ENCODE peak calls at places on chromosomes 16 and 17, in six cellular contexts. S is uterus, B is heart left ventricle, A is transverse colon, V is H1, U is stomach. J is an unnamed sample.

GRCh38 chr17:41987642-41988041 is 21.0 kb downstream of the CNP start:
- DNase-seq in S (no peak), B (no peak), A (no peak), V (no peak), U (no peak), J (no peak)

GRCh38 chr16:55031481-55031880 is 100.8 kb downstream of the IRX5 start:
- DNase-seq in S (no peak), B (no peak), A (no peak), V (no peak), U (no peak), J (no peak)

GRCh38 chr16:9499921-9500593 is 408.6 kb downstream of the HAPSTR1 start:
- DNase-seq in S (no peak), B (no peak), A (no peak), V (no peak), U (no peak), J (no peak)

GRCh38 chr16:57622361-57623250 is 5.8 kb upstream of the ADGRG1 start:
- DNase-seq in S (peak), B (no peak), A (no peak), V (no peak), U (no peak), J (no peak)

GRCh38 chr16:12178251-12178990 is 201.9 kb downstream of the SNX29 start:
- DNase-seq in S (peak), B (peak), A (peak), V (no peak), U (no peak), J (no peak)

GRCh38 chr17:82781894-82782274 is 30.0 kb downstream of the TBCD start:
- DNase-seq in S (peak), B (peak), A (peak), V (peak), U (peak), J (peak)

GRCh38 chr17:63488851-63489250 is 12.0 kb downstream of the ACE start:
- DNase-seq in S (no peak), B (no peak), A (no peak), V (no peak), U (no peak), J (no peak)

GRCh38 chr16:57128787-57129389 is 36.5 kb downstream of the CPNE2 start:
- DNase-seq in S (no peak), B (no peak), A (no peak), V (no peak), U (no peak), J (no peak)

GRCh38 chr17:1976000-1976682 is 49.0 kb downstream of the RTN4RL1 start:
- DNase-seq in S (no peak), B (no peak), A (no peak), V (no peak), U (no peak), J (no peak)

GRCh38 chr16:15690296-15690695 is 40.3 kb downstream of the NDE1 start:
- DNase-seq in S (no peak), B (no peak), A (no peak), V (no peak), U (no peak), J (no peak)

GRCh38 chr17:14843086-14843795 is 421.9 kb downstream of the PMP22 start:
- DNase-seq in S (no peak), B (no peak), A (no peak), V (no peak), U (no peak), J (no peak)

GRCh38 chr17:15232517-15232915 is 32.6 kb downstream of the PMP22 start:
- DNase-seq in S (no peak), B (peak), A (no peak), V (no peak), U (no peak), J (no peak)

GRCh38 chr17:77125432-77125901 is 15.3 kb upstream of the SEC14L1 start:
- DNase-seq in S (no peak), B (no peak), A (no peak), V (no peak), U (no peak), J (no peak)

GRCh38 chr17:77127735-77128361 is 12.9 kb upstream of the SEC14L1 start:
- DNase-seq in S (no peak), B (peak), A (peak), V (no peak), U (peak), J (peak)

GRCh38 chr17:77120866-77121265 is 19.9 kb upstream of the SEC14L1 start:
- DNase-seq in S (no peak), B (no peak), A (no peak), V (no peak), U (no peak), J (no peak)

GRCh38 chr17:77126519-77126918 is 14.2 kb upstream of the SEC14L1 start:
- DNase-seq in S (no peak), B (no peak), A (peak), V (no peak), U (peak), J (no peak)

GRCh38 chr17:77124192-77124908 is 16.4 kb upstream of the SEC14L1 start:
- DNase-seq in S (no peak), B (peak), A (no peak), V (no peak), U (peak), J (peak)
- TF ChIP-seq POLR2A in S (no peak), B (no peak), A (no peak), V (no peak), U (no peak), J (no peak)

GRCh38 chr17:9644910-9645751 is at the start of gene USP43:
- DNase-seq in S (no peak), B (no peak), A (peak), V (no peak), U (peak), J (no peak)
- TF ChIP-seq POLR2A in S (peak), B (no peak), A (peak), V (peak), U (no peak), J (no peak)

DNA sequence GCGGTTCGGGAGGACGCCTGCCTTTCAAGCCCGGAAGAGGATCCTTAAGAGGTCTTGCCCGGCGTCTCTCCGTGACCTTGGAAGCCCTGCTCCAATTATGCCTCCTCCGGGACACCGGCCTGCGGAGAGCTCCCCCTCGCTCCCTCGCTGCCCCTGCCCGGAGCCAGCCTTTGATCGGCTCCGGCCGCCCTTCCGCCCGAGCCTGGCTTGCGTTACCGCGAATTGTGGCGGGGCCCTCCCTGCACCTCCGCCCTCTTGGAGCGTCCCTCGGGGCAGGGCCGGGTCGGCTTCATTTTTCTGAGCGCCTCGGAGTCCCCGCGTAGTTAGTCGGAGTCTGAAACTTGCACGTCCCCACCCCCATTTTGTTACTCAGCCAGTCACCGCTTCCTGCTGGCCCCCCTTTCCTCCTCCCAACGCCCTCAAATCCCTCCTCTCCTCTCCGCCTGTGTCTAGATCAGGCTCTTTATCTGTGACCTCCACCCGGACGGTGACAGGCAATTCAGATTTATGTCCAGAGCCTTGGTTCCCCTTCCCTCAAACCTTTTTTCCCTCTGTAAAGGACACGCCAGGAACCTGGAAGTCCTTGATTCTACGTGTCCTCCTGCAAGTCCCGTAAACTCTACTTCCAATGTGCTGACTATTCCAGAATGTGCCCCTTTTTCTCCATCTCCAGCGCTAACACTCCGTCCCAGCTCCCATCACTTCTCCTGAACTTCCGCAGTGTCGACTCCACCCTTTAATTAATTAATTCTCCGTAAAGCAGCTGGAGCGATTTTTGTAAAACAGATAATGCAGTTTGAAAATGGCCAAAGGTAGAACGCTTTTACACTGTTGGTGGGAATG is 569 bp upstream of the RABEP2 start:
- DNase-seq in S (peak), B (peak), A (peak), V (peak), U (peak), J (peak)
- TF ChIP-seq POLR2A in S (peak), B (peak), A (peak), V (peak), U (no peak), J (no peak)

DNA sequence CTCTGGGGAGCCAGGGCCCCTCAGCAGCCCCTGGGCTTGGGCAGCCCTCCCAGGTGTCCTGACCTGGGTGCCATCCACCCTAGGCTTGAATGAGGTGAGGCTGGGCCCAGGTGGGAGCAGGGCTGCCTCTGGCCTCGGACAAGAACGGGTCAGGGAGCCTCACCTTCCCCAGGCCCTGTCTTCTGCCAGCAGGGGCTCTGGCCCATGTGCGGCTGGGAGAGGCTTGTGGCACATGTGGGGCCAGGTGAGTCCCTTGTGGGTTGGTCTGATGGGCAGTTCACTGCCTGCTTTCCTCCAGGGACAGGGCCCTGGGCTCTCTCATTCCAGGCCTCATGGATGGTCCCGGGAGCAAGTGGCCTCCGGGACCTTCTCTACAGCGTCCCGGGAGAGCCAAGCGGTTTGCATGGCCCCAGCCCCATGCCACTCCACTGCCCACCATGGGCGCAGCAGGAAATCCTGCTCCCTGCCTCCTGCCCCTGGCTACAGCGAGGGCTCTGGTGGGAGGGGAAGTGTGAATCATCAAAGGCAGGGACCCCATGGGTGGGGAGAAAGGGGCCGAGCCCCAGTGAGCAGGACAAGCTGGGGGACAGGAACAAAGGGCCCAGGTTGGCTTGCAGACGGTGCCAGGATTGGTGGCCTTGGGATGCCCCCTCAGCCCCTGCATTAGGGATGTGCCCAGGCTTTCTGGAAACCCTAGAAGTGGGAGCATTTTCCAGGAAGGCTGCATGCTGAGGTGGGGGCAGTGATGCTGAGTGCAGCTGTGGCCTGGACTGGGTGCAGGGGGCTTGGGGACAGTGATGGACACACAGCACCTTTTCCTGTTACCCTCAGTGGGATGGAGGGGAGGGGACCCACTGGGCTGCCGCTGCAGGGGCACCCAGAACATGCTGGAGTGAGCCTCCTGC is 12.2 kb downstream of the VASN start:
- DNase-seq in S (no peak), B (no peak), A (no peak), V (no peak), U (no peak), J (no peak)
- TF ChIP-seq POLR2A in S (no peak), B (no peak), A (no peak), V (peak), U (no peak), J (no peak)

DNA sequence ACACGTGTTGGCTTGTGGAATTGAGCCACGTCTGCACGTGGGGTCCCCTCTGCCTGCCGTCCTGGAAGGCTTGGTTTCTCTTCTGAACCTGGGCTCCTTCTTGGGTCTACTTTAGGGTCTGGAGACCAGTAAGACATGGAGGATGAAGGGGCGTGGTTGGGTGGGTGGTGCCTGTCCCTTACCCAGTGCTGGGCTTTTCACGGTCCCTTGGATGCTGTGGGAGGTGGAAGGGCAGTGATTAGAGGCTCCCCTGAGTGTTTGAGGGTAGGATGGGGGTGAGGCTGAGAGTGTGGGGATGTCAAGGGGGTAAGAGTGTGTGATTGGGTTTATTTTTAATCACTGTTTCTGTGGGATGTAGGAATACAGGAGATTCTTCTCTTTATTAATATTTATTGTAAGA is 38.3 kb downstream of the MGAT5B start:
- DNase-seq in S (no peak), B (no peak), A (no peak), V (no peak), U (no peak), J (no peak)
- TF ChIP-seq POLR2A in S (no peak), B (no peak), A (no peak), V (no peak), U (no peak), J (no peak)

DNA sequence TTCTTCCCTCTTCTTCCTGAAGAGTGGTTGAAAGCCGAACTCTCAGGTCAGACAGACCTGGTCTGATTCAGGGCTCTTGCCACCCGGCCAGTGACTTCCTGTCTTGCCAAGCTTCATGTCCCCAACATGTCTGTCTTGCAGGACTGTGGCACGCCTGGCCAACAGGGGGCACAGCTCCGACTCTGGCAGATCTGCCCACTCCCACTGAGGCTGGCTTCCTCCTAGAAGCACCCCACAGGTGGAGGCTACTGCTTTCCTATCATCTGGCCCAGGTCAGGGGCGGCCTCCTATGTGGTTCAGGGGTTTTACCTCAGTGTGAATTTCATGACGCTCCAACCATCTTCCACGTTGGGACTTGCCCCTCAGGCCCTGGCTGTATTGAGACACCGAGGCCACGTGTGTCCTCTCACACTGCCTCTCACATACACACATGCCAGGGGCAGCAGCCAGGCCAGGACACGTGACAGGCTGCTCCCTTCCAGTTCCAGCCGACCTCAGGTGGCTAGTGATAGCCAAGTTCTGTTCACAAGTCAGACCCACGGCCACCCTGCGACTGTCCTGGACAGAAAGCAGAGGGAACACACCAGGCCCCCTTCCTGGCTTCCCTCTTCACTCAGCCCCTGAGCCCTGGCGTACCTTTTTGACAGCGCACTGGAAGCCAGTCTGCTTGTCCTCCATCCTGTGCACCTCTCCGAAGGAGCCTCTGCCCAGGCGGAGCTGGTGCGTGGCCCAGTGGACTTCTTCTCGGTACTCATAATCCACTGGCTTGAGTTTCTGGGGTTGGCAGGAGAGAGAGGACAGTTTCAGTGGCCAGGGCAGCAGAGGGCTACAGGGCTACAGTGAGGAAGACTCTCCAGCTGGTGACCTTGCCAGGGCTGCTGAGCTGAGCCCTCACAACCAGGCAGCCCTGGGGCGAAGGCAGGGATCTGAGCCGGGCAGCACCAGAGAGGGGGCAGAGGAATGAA is 22.6 kb upstream of the SPATA32 start:
- DNase-seq in S (no peak), B (peak), A (no peak), V (no peak), U (peak), J (no peak)
- TF ChIP-seq POLR2A in S (no peak), B (no peak), A (no peak), V (no peak), U (no peak), J (no peak)

GRCh38 chr17:7306911-7307685 is at the start of gene EIF5A:
- DNase-seq in S (peak), B (peak), A (peak), V (peak), U (peak), J (peak)
- TF ChIP-seq POLR2A in S (peak), B (peak), A (peak), V (peak), U (peak), J (peak)

DNA sequence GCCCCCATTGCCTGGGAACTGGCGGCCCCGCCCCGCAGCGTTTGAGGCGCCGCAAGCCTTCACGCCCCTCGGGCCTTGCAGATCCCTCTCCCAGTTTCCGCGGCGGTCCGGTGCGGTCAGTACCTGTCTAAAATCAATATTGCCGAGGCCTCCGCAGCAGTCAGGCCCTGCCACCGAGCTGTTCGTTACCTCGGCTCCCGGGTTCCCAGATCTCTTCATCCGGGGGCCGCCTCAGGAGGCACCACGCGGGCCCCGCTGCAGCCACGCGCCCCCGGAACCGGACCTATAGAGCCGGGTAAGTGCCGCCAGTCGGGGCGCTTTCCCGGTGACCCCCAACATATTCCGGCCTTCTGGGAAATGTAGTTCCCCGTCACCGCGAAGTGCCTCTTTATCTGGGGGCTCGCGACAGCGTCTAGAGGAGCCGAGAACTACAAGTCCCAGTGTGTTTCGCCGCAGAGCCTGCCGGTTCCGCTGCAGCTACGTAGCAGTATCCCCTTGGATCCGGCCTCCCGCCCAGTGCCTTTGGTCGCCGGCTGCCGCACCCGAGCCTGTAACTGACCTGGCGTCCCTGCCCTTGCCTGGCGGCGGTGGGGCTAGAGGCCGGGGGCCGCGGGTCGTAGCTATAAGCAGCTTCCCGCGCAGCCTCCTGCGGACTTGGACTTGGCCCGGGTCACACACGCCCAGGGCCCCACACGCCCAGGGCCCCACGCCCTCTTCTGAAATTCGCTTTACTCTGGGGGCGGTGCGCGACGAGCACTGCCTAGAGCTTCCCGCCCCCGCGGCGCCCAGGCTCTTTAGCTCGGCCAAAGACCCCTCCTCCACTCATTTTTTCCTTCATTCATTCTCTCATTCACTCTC is at the start of gene PEMT:
- DNase-seq in S (peak), B (peak), A (peak), V (peak), U (peak), J (peak)
- TF ChIP-seq POLR2A in S (peak), B (peak), A (peak), V (peak), U (peak), J (peak)

GRCh38 chr17:7858487-7858832 is 657 bp downstream of the CYB5D1 start:
- DNase-seq in S (peak), B (peak), A (peak), V (no peak), U (no peak), J (no peak)

GRCh38 chr17:7856081-7856791 is 1.1 kb downstream of the NAA38 start:
- DNase-seq in S (peak), B (peak), A (peak), V (no peak), U (no peak), J (peak)

GRCh38 chr17:7856840-7857723 is at the start of gene NAA38:
- DNase-seq in S (peak), B (peak), A (peak), V (peak), U (peak), J (peak)

GRCh38 chr17:7859028-7859427 is 1.2 kb downstream of the CYB5D1 start:
- DNase-seq in S (no peak), B (no peak), A (no peak), V (no peak), U (no peak), J (no peak)

DNA sequence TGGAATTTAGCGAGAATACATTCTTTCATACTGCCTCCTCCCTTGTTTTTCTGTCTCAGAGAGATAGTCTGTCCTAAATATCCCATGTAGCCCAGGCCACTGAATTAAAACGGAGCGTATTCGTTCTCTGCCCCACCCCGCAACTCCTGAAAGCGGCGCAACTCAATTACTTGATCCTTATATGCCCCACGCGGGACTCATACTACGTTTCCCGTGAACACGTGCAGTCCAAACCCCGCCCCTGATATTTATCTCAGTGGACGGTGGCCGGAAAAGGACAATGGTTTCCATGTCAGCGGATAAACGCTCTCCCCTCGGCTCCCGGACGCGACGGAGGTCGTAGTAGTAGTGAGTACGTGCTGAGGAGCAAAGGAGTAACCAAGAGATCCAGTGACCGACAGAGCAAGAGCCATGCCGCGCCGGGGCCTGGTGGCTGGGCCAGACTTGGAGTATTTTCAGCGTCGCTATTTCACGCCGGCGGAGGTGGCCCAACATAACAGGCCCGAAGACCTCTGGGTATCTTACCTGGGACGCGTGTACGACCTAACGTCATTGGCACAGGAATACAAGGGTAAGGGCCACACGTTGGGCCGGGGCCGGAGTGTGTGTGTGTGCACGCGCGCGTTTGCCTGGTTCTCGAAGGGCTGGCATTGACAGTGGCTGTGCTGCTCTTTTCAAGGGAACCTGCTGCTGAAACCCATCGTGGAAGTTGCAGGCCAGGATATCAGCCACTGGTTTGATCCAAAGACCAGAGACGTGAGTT is at the start of gene CYB5D1:
- DNase-seq in S (peak), B (peak), A (peak), V (no peak), U (peak), J (peak)
- TF ChIP-seq POLR2A in S (peak), B (no peak), A (peak), V (peak), U (no peak), J (peak)